ENCODE peak calls at places on chromosomes 13 and 19, in nine cellular contexts. C is foreskin fibroblast, E is heart right ventricle, N is aorta, J is heart left ventricle, R is uterus, Q is A549, Z is GM12865, X is body of pancreas. H is an unnamed sample.

GRCh38 chr13:97259787-97260641 is 37.9 kb downstream of the MBNL2 start:
- DNase-seq in C (peak), R (no peak), X (no peak), E (no peak), Z (no peak), N (no peak), J (no peak), Q (peak), H (peak)

GRCh38 chr19:15253076-15253475 is 20.8 kb upstream of the EPHX3 start:
- DNase-seq in J (no peak), Z (no peak), X (no peak), N (no peak), C (no peak), E (no peak), R (no peak), Q (no peak), H (no peak)

GRCh38 chr19:952049-952679 is 26.3 kb downstream of the ARID3A start:
- DNase-seq in J (no peak), Q (no peak), E (no peak), Z (peak), X (no peak), C (no peak), N (no peak), R (no peak), H (no peak)

GRCh38 chr13:48302920-48303330 is 626 bp upstream of the RB1 start:
- DNase-seq in Q (no peak), C (no peak), R (no peak), N (no peak), X (no peak), E (no peak), J (no peak), Z (no peak), H (no peak)

GRCh38 chr13:42814868-42815267 is 33.5 kb downstream of the FAM216B start:
- DNase-seq in E (no peak), Q (no peak), X (no peak), J (no peak), R (no peak), Z (no peak), N (no peak), C (peak), H (no peak)

GRCh38 chr13:49046534-49046933 is 70.8 kb downstream of the FNDC3A start:
- DNase-seq in R (no peak), Z (no peak), E (no peak), C (no peak), N (no peak), X (no peak), J (no peak), Q (no peak), H (no peak)

GRCh38 chr13:35136585-35136984 is 194.5 kb downstream of the NBEA start:
- DNase-seq in N (no peak), X (no peak), J (no peak), Q (no peak), E (no peak), C (no peak), Z (peak), R (no peak), H (no peak)

GRCh38 chr19:12788682-12789097 is 2.6 kb upstream of the JUNB start:
- DNase-seq in C (peak), R (peak), Z (peak), N (peak), J (peak), Q (peak), X (peak), E (peak), H (peak)

GRCh38 chr19:19747357-19748220 is 14.7 kb upstream of the ZNF14 start:
- DNase-seq in E (no peak), Z (no peak), R (no peak), J (no peak), Q (no peak), X (no peak), C (no peak), N (peak), H (no peak)

GRCh38 chr19:11377237-11377636 is 2.8 kb downstream of the SWSAP1 start:
- DNase-seq in C (peak), Z (peak), R (peak), Q (peak), E (no peak), N (no peak), J (no peak), X (no peak), H (peak)

GRCh38 chr19:53424968-53425597 is 6.7 kb upstream of the ZNF761 start:
- DNase-seq in X (peak), N (peak), R (peak), C (peak), J (peak), E (peak), Z (peak), Q (peak), H (peak)

GRCh38 chr19:6393982-6394412 is 1.0 kb upstream of the GTF2F1 start:
- DNase-seq in Z (no peak), J (no peak), X (no peak), R (no peak), E (no peak), N (no peak), C (no peak), Q (no peak), H (no peak)

GRCh38 chr13:43959291-43959690 is 79.6 kb downstream of the LACC1 start:
- DNase-seq in J (no peak), Q (no peak), Z (no peak), R (no peak), C (no peak), E (no peak), X (no peak), N (no peak), H (no peak)

GRCh38 chr19:35745328-35746086 is at the start of the genes PSENEN and U2AF1L4:
- DNase-seq in R (peak), E (peak), N (peak), X (peak), Z (peak), Q (peak), J (peak), C (peak), H (peak)

GRCh38 chr13:46617382-46617781 is 64.4 kb downstream of the LRCH1 start:
- DNase-seq in N (no peak), X (no peak), E (no peak), C (no peak), J (no peak), R (no peak), Q (no peak), Z (no peak), H (no peak)

GRCh38 chr13:99058527-99059495 is 80.9 kb upstream of the DOCK9 start:
- DNase-seq in C (no peak), Q (no peak), X (no peak), R (no peak), J (no peak), E (no peak), Z (no peak), N (no peak), H (no peak)

GRCh38 chr19:9877775-9878510 is 42.8 kb downstream of the PIN1 start:
- DNase-seq in C (peak), Q (no peak), E (no peak), Z (peak), X (no peak), J (no peak), N (no peak), R (no peak), H (peak)

GRCh38 chr13:67048793-67049150 is 181.4 kb downstream of the PCDH9 start:
- DNase-seq in R (no peak), E (no peak), X (no peak), J (no peak), N (no peak), C (peak), Z (no peak), Q (no peak), H (no peak)

GRCh38 chr19:17338440-17339078 is 1.2 kb downstream of the GTPBP3 start:
- DNase-seq in N (peak), X (no peak), E (no peak), J (no peak), R (no peak), C (no peak), Q (no peak), Z (no peak), H (no peak)
- H3K4me3 ChIP-seq in N (no peak), X (no peak), E (peak), J (no peak), R (no peak), C (peak), Q (peak), Z (peak), H (peak)

GRCh38 chr13:30685320-30685859 is 50.0 kb upstream of the ALOX5AP start:
- DNase-seq in C (no peak), R (no peak), Z (no peak), Q (no peak), E (no peak), N (no peak), J (no peak), X (no peak), H (no peak)

GRCh38 chr13:30692108-30692507 is 43.2 kb upstream of the ALOX5AP start:
- DNase-seq in Q (no peak), J (no peak), E (no peak), Z (no peak), N (no peak), C (no peak), X (no peak), R (no peak), H (no peak)

GRCh38 chr13:30685987-30686386 is 49.4 kb upstream of the ALOX5AP start:
- DNase-seq in J (no peak), N (no peak), R (no peak), Z (no peak), Q (no peak), E (no peak), C (no peak), X (no peak), H (no peak)

GRCh38 chr13:30689752-30690151 is 45.6 kb upstream of the ALOX5AP start:
- DNase-seq in R (no peak), E (no peak), Q (no peak), J (no peak), C (no peak), X (no peak), N (no peak), Z (no peak), H (no peak)

GRCh38 chr13:30690282-30691188 is 44.8 kb upstream of the ALOX5AP start:
- DNase-seq in J (peak), R (peak), Q (peak), C (peak), N (peak), X (peak), E (peak), Z (peak), H (peak)
- H3K4me3 ChIP-seq in J (no peak), R (peak), Q (peak), C (peak), N (peak), X (no peak), E (peak), Z (peak), H (peak)

GRCh38 chr13:27952931-27953670 is 16.0 kb downstream of the CDX2 start:
- DNase-seq in R (no peak), N (no peak), X (peak), Q (no peak), Z (no peak), J (no peak), C (no peak), E (no peak), H (no peak)

GRCh38 chr13:27955192-27955591 is 13.9 kb downstream of the CDX2 start:
- DNase-seq in R (no peak), C (no peak), N (no peak), J (no peak), E (no peak), Q (no peak), Z (no peak), X (no peak), H (no peak)

GRCh38 chr13:27954406-27954851 is 14.7 kb downstream of the CDX2 start:
- DNase-seq in R (no peak), Q (peak), E (no peak), N (no peak), Z (peak), X (peak), J (no peak), C (peak), H (no peak)

GRCh38 chr13:27956576-27957300 is 12.4 kb downstream of the CDX2 start:
- DNase-seq in J (no peak), Q (no peak), C (no peak), E (no peak), R (no peak), N (no peak), X (no peak), Z (no peak), H (peak)

DNA sequence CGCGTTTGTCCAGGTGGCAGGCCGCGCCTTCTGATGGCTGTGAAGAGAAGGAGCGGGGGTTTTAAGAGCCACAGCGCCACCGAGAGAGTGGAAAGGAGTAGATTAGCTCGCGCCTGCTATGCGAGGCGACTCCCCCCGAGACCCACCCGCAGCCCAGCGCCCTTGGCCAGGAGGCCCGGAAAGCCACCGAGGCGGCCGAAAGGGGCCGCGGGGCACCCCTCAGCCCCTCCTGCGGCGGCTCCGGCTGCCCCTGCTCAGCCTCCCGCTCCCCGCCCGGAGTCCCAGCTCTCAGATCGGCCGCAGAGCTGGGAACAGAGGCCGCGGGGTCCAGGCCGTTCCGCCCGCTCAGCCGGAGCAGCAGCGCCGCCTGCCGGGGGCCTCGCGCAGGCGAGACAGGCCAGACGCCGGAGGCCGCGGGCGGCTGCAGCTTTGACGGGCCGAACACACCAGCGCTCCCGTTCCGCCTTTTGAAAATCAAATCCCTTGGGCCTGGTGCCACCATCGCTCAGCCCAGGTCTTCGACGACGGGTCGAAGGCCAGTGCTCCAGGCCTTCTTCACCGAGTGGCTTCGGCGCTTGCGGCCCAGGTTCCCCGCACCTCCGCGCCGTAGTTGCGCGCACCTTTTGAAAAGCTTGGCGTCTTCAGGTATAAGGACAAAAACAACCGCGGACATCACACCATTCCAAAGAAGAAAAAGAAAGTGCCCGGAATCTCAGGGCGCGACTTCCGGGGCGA is 15.3 kb downstream of the CDX2 start:
- DNase-seq in Z (peak), R (peak), Q (peak), X (peak), E (peak), J (peak), N (peak), C (peak), H (no peak)
- H3K4me3 ChIP-seq in Z (peak), R (peak), Q (peak), X (peak), E (peak), J (peak), N (peak), C (peak), H (no peak)

GRCh38 chr13:21033866-21034601 is 27.4 kb downstream of the LATS2 start:
- DNase-seq in Q (no peak), J (no peak), C (peak), N (no peak), X (peak), R (peak), E (no peak), Z (no peak), H (peak)
- H3K4me3 ChIP-seq in Q (no peak), J (no peak), C (no peak), N (no peak), X (no peak), R (no peak), E (no peak), Z (no peak), H (no peak)

GRCh38 chr13:104949840-104950805 is 1585.3 kb downstream of the EFNB2 start:
- DNase-seq in J (no peak), N (no peak), Q (no peak), R (no peak), E (no peak), Z (no peak), X (no peak), C (peak), H (no peak)
- H3K4me3 ChIP-seq in J (no peak), N (no peak), Q (no peak), R (no peak), E (peak), Z (no peak), X (no peak), C (no peak), H (no peak)

GRCh38 chr19:17602872-17603552 is 47.6 kb downstream of the COLGALT1 start:
- DNase-seq in Q (no peak), X (no peak), E (no peak), J (no peak), N (no peak), Z (no peak), R (no peak), C (no peak), H (no peak)

GRCh38 chr19:17602217-17602616 is 46.8 kb downstream of the COLGALT1 start:
- DNase-seq in Q (no peak), X (no peak), N (no peak), E (no peak), J (no peak), C (no peak), Z (no peak), R (no peak), H (no peak)

GRCh38 chr19:17598953-17599352 is 43.5 kb downstream of the COLGALT1 start:
- DNase-seq in Z (no peak), R (no peak), C (no peak), N (no peak), Q (no peak), X (no peak), J (no peak), E (no peak), H (no peak)

GRCh38 chr19:17604372-17605025 is 49.0 kb downstream of the COLGALT1 start:
- DNase-seq in Q (no peak), C (no peak), J (no peak), X (no peak), Z (no peak), N (no peak), R (no peak), E (no peak), H (no peak)

DNA sequence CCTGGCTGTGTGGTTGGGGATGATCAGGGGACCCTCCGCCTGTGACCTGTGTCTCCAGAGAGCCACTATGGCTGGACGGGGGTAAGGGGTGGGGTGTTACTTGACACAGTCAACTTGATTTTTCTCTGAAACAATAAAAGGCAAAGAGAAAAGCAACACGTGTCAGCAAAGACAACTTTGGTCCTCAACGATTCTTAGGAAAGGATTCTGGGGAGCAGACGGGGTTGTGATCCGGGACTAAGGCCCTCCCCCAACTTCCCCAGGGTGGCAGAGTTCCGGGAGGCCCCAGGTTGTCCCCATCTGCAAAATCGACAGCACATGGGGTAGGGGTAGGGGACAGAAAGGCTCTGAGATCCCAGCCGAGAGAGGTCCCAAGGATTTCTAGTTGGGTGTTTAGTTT is 46.2 kb downstream of the COLGALT1 start:
- DNase-seq in J (no peak), Z (no peak), E (no peak), C (no peak), N (no peak), Q (no peak), X (no peak), R (no peak), H (no peak)
- H3K4me3 ChIP-seq in J (no peak), Z (no peak), E (no peak), C (no peak), N (no peak), Q (no peak), X (no peak), R (no peak), H (no peak)

H was measured in PC-9.